ENCODE peak calls at places on chromosome 3, in four cellular contexts. V is GM12878, E is GM12891, X is K562. W is an unnamed sample.
A peak's percentile ranks its signal among the peaks of the same experiment; 100 is the strongest.

GRCh38 chr3:123390865-123391613 is 57.9 kb downstream of the ADCY5 start:
- DNase-seq in E (no peak), V (no peak), X (no peak), W (no peak)

GRCh38 chr3:47016934-47017435 is 37.5 kb downstream of the NBEAL2 start:
- DNase-seq in V (peak; percentile 40), X (peak; percentile 90), E (peak; percentile 32), W (peak; percentile 62)

GRCh38 chr3:44969170-44969569 is 6.8 kb downstream of the ZDHHC3 start:
- DNase-seq in V (no peak), E (no peak), X (peak; percentile 41), W (peak; percentile 75)

GRCh38 chr3:149563114-149563513 is 88.6 kb downstream of the TM4SF4 start:
- DNase-seq in V (no peak), E (no peak), X (no peak), W (no peak)

GRCh38 chr3:158950131-158950901 is 148.5 kb downstream of the MFSD1 start:
- DNase-seq in V (no peak), X (no peak), E (no peak), W (no peak)

GRCh38 chr3:117017135-117017990 is 307.8 kb downstream of the TUSC7 start:
- DNase-seq in E (no peak), X (no peak), V (no peak), W (no peak)

GRCh38 chr3:44910693-44911092 is 36.3 kb downstream of the TGM4 start:
- DNase-seq in X (no peak), E (no peak), V (no peak), W (no peak)

GRCh38 chr3:10224794-10225660 is 23.2 kb upstream of the TATDN2 start:
- DNase-seq in X (peak; percentile 79), E (peak; percentile 45), V (no peak), W (no peak)

GRCh38 chr3:87361271-87361670 is 84.9 kb upstream of the POU1F1 start:
- DNase-seq in E (no peak), X (no peak), V (no peak), W (no peak)

GRCh38 chr3:71048948-71049347 is 534.6 kb downstream of the FOXP1 start:
- DNase-seq in V (no peak), X (no peak), E (no peak), W (no peak)

GRCh38 chr3:162769559-162769958 is 1273.0 kb downstream of the OTOL1 start:
- DNase-seq in X (no peak), V (no peak), E (no peak), W (no peak)

GRCh38 chr3:125231895-125232294 is 19.3 kb upstream of the SLC12A8 start:
- DNase-seq in X (no peak), E (no peak), V (no peak), W (no peak)

GRCh38 chr3:42763023-42763422 is 10.0 kb downstream of the CCDC13 start:
- DNase-seq in V (no peak), E (no peak), X (no peak), W (no peak)

GRCh38 chr3:9405756-9406155 is 8.3 kb downstream of the SETD5 start:
- DNase-seq in X (no peak), V (no peak), E (no peak), W (no peak)

GRCh38 chr3:196793224-196793623 is 53.6 kb downstream of the PAK2 start:
- DNase-seq in E (no peak), V (no peak), X (no peak), W (no peak)

GRCh38 chr3:104669083-104669482 is 697.6 kb upstream of the ALCAM start:
- DNase-seq in X (no peak), V (no peak), E (no peak), W (no peak)

GRCh38 chr3:101925564-101925963 is 76.2 kb downstream of the NFKBIZ start:
- DNase-seq in V (no peak), E (no peak), X (no peak), W (no peak)

GRCh38 chr3:185744997-185745843 is 79.6 kb downstream of the IGF2BP2 start:
- DNase-seq in V (peak; percentile 17), E (peak; percentile 18), X (no peak), W (no peak)

GRCh38 chr3:58798312-58798711 is 131.7 kb upstream of the FAM3D start:
- DNase-seq in X (no peak), V (peak; percentile 11), E (no peak), W (no peak)

GRCh38 chr3:58800940-58801339 is 134.4 kb upstream of the FAM3D start:
- DNase-seq in V (no peak), E (no peak), X (no peak), W (no peak)

GRCh38 chr3:58801541-58801940 is 135.0 kb upstream of the FAM3D start:
- DNase-seq in E (no peak), X (no peak), V (no peak), W (no peak)

GRCh38 chr3:58800032-58800431 is 133.5 kb upstream of the FAM3D start:
- DNase-seq in V (no peak), X (no peak), E (no peak), W (no peak)

GRCh38 chr3:58799271-58799670 is 132.7 kb upstream of the FAM3D start:
- DNase-seq in V (no peak), E (no peak), X (no peak), W (no peak)
- TF ChIP-seq SPI1 in V (no peak), E (no peak), X (no peak), W (no peak)

GRCh38 chr3:72086051-72086711 is 301.2 kb upstream of the PROK2 start:
- DNase-seq in X (peak; percentile 92), E (no peak), V (no peak), W (peak; percentile 60)
- TF ChIP-seq SPI1 in X (no peak), E (no peak), V (no peak), W (no peak)

GRCh38 chr3:15809313-15809712 is 11.5 kb upstream of the ANKRD28 start:
- DNase-seq in E (no peak), V (no peak), X (no peak), W (no peak)

GRCh38 chr3:15815696-15816095 is 17.9 kb upstream of the ANKRD28 start:
- DNase-seq in E (no peak), X (peak; percentile 34), V (no peak), W (no peak)

GRCh38 chr3:15808679-15809078 is 10.9 kb upstream of the ANKRD28 start:
- DNase-seq in V (no peak), X (no peak), E (no peak), W (no peak)

GRCh38 chr3:15810702-15811101 is 12.9 kb upstream of the ANKRD28 start:
- DNase-seq in E (no peak), V (no peak), X (no peak), W (no peak)

GRCh38 chr3:15812183-15812582 is 14.4 kb upstream of the ANKRD28 start:
- DNase-seq in V (no peak), E (no peak), X (no peak), W (no peak)
- TF ChIP-seq SPI1 in V (no peak), E (no peak), X (no peak), W (no peak)

GRCh38 chr3:127124135-127124534 is 68.8 kb upstream of the PRR23E start:
- DNase-seq in E (no peak), V (no peak), X (no peak), W (no peak)
- TF ChIP-seq SPI1 in E (no peak), V (no peak), X (no peak), W (no peak)

DNA sequence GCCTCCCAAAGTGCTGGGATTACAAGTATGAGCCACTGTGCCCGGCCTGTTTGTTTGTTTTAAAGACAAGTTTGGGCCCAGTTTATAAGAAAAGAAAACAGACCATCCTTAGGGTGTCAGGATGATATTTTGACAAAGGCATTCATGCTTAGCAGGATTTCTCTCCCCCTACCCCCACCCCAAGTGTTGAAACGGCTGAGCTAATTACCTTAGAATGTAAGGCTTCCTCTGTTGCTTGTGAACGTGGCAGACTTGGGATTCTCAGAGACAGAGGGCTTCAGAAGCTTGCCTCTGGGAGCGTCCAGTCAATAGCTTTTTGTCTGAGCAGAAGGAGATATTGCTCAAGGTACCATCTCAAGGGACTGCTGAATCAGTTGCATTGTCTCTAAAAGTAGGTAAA is 24.0 kb downstream of the FLNB start:
- DNase-seq in E (no peak), X (no peak), V (no peak), W (no peak)
- TF ChIP-seq SPI1 in E (no peak), X (no peak), V (no peak), W (no peak)

DNA sequence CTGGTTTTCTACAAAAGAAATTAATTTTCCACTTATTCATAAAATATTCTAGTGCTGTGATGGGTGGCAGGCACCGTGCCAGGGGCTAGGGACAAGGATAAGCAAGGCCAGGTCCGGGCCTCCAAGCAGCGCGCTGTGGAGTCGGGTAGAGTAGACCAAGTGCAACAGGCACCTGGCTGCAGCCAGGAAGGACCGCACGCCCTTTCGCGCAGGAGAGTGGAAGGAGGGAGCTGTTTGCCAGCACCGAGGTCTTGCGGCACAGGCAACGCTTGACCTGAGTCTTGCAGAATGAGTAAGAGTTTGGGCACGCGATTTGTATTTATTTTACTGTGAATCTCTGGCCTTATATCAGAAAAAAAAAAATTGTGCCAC is at the start of gene CASR:
- DNase-seq in V (no peak), X (no peak), E (no peak), W (no peak)
- TF ChIP-seq SPI1 in V (no peak), X (no peak), E (no peak), W (no peak)

DNA sequence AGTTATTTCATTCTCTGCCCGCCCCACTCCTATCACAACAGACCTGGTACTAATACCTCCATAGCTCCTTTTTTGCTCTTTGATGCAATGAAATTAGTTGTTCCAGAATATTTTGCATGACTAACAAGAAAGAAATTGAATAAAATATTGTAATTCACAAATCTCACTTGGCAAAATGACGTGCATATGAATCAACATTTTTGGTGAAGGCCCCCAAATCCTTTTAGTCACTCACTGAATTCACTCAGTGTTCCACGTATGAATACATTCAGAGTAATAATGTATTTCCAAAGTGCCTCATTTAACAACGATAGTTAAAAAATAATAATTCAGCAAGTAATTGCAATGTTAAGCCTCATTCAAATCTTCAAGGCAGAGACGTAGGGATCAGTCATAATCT is 148.6 kb upstream of the STRIT1 start:
- DNase-seq in V (no peak), E (no peak), X (no peak), W (no peak)
- TF ChIP-seq SPI1 in V (no peak), E (no peak), X (no peak), W (no peak)